ENCODE peak calls at places on chromosomes 13 and 19, in four cellular contexts. F is AG09319, O is renal cortical epithelial cell, T is NCI-H1092 treated with DMSO at 0.1 percent for 48 hours. D is an unnamed sample.

GRCh38 chr19:57978586-57979289 is 4.4 kb upstream of the C19orf18 start:
- DNase-seq in F (no peak), O (peak), T (no peak), D (no peak)

GRCh38 chr19:38949580-38950367 is 19.0 kb downstream of the MRPS12 start:
- DNase-seq in F (no peak), O (peak), T (peak), D (no peak)

GRCh38 chr19:55206664-55207500 is 2.4 kb downstream of the PTPRH start:
- DNase-seq in F (peak), O (peak), T (peak), D (peak)

GRCh38 chr13:93535256-93535655 is 308.6 kb downstream of the GPC6 start:
- DNase-seq in F (no peak), O (peak), T (no peak), D (peak)

GRCh38 chr19:33434886-33435705 is 61.6 kb downstream of the CEBPG start:
- DNase-seq in F (no peak), O (no peak), T (no peak), D (no peak)

GRCh38 chr19:7386308-7386707 is 37.6 kb downstream of the ARHGEF18 start:
- DNase-seq in F (no peak), O (peak), T (no peak), D (no peak)

GRCh38 chr13:105502193-105502592 is 1033.3 kb downstream of the EFNB2 start:
- DNase-seq in F (no peak), O (peak), T (no peak), D (no peak)

GRCh38 chr13:36549126-36549702 is 116.9 kb downstream of the CCNA1 start:
- DNase-seq in F (no peak), O (no peak), T (no peak), D (no peak)

GRCh38 chr13:73039201-73040108 is 19.4 kb upstream of the KLF5 start:
- DNase-seq in F (no peak), O (no peak), T (no peak), D (no peak)

GRCh38 chr13:29721766-29722165 is 126.3 kb upstream of the SLC7A1 start:
- DNase-seq in F (no peak), O (no peak), T (no peak), D (no peak)

GRCh38 chr19:54164369-54165068 is 5.0 kb upstream of the LENG1 start:
- DNase-seq in F (no peak), O (no peak), T (no peak), D (no peak)

GRCh38 chr19:34990578-34991192 is 9.4 kb upstream of the GRAMD1A start:
- DNase-seq in F (no peak), O (no peak), T (no peak), D (no peak)

GRCh38 chr19:3234800-3235199 is 10.3 kb downstream of the CELF5 start:
- DNase-seq in F (no peak), O (no peak), T (no peak), D (no peak)

GRCh38 chr13:96958286-96958891 is 35.9 kb downstream of the OXGR1 start:
- DNase-seq in F (no peak), O (peak), T (peak), D (no peak)

GRCh38 chr19:42079886-42080763 is 4.2 kb downstream of the ZNF574 start:
- DNase-seq in F (no peak), O (no peak), T (no peak), D (no peak)